ENCODE peak calls at places on chromosomes 12 and 14, in four cellular contexts. G, U, S and Q are unnamed samples.

GRCh38 chr12:904010-904414 is 45.5 kb downstream of the RAD52 start:
- DNase-seq in G (no peak), U (no peak), S (no peak), Q (no peak)

GRCh38 chr12:76183459-76184186 is 99.1 kb upstream of the NAP1L1 start:
- DNase-seq in G (no peak), U (peak; percentile 46), S (peak; percentile 100), Q (no peak)

GRCh38 chr14:23114669-23115491 is 4.2 kb downstream of the CEBPE start:
- DNase-seq in G (no peak), U (peak; percentile 42), S (peak; percentile 93), Q (peak; percentile 53)

GRCh38 chr14:67820428-67820881 is 876 bp downstream of the RAD51B start:
- DNase-seq in G (no peak), U (no peak), S (peak; percentile 6), Q (no peak)

GRCh38 chr14:23123419-23123818 is 4.4 kb upstream of the CEBPE start:
- DNase-seq in G (no peak), U (no peak), S (no peak), Q (peak; percentile 54)

GRCh38 chr14:60095781-60096450 is 4.2 kb downstream of the PCNX4 start:
- DNase-seq in G (no peak), U (no peak), S (peak; percentile 71), Q (no peak)

GRCh38 chr14:65361920-65362319 is 50.6 kb upstream of the FUT8 start:
- DNase-seq in G (no peak), U (no peak), S (peak; percentile 73), Q (no peak)

GRCh38 chr12:127619869-127620769 is 646.9 kb upstream of the TMEM132C start:
- DNase-seq in G (no peak), U (no peak), S (no peak), Q (no peak)

GRCh38 chr14:58104808-58105207 is 47.2 kb downstream of the ARMH4 start:
- DNase-seq in G (no peak), U (no peak), S (peak; percentile 16), Q (no peak)

GRCh38 chr14:64763089-64763782 is 59.0 kb downstream of the PLEKHG3 start:
- DNase-seq in G (no peak), U (no peak), S (no peak), Q (no peak)

GRCh38 chr12:48862691-48863090 is 3.0 kb downstream of the RND1 start:
- DNase-seq in G (no peak), U (no peak), S (no peak), Q (no peak)

GRCh38 chr14:95885278-95885677 is 8.6 kb downstream of the TUNAR start:
- DNase-seq in G (no peak), U (no peak), S (no peak), Q (no peak)

GRCh38 chr14:33412450-33412849 is 473.8 kb downstream of the NPAS3 start:
- DNase-seq in G (no peak), U (no peak), S (no peak), Q (no peak)

GRCh38 chr14:96104469-96105057 is 65.4 kb downstream of the C14orf132 start:
- DNase-seq in G (no peak), U (no peak), S (peak; percentile 95), Q (peak; percentile 87)

GRCh38 chr12:65740873-65741600 is 83.2 kb upstream of the HMGA2 start:
- DNase-seq in G (no peak), U (no peak), S (peak; percentile 77), Q (no peak)

GRCh38 chr14:96176275-96176674 is 28.4 kb upstream of the BDKRB2 start:
- DNase-seq in G (no peak), U (no peak), S (no peak), Q (no peak)

GRCh38 chr12:72207094-72207493 is 65.1 kb upstream of the TRHDE start:
- DNase-seq in G (no peak), U (no peak), S (no peak), Q (no peak)

GRCh38 chr12:99287136-99287535 is 360.4 kb upstream of the GARIN6 start:
- DNase-seq in G (no peak), U (no peak), S (no peak), Q (no peak)

GRCh38 chr12:28189774-28190320 is 409 bp upstream of the CCDC91 start:
- DNase-seq in G (peak; percentile 1), U (no peak), S (peak; percentile 2), Q (no peak)

GRCh38 chr12:51631591-51631990 is 40.6 kb downstream of the SCN8A start:
- DNase-seq in G (no peak), U (peak; percentile 46), S (peak; percentile 38), Q (no peak)

GRCh38 chr14:43900173-43900655 is 606.9 kb downstream of the FSCB start:
- DNase-seq in G (no peak), U (no peak), S (no peak), Q (no peak)

GRCh38 chr12:16218934-16219718 is 58.4 kb downstream of the SLC15A5 start:
- DNase-seq in G (no peak), U (no peak), S (no peak), Q (no peak)

GRCh38 chr12:108642269-108642870 is 8.7 kb upstream of the SELPLG start:
- DNase-seq in G (no peak), U (no peak), S (no peak), Q (no peak)

GRCh38 chr12:52890417-52890816 is 14.5 kb downstream of the KRT8 start:
- DNase-seq in G (no peak), U (no peak), S (no peak), Q (no peak)

GRCh38 chr12:116164263-116164817 is 113.2 kb downstream of the MED13L start:
- DNase-seq in G (no peak), U (no peak), S (no peak), Q (no peak)

GRCh38 chr12:6688543-6688999 is 604 bp downstream of the ZNF384 start:
- DNase-seq in G (no peak), U (no peak), S (peak; percentile 2), Q (peak; percentile 26)

GRCh38 chr14:31933716-31934115 is 143.4 kb upstream of the ARHGAP5 start:
- DNase-seq in G (no peak), U (no peak), S (no peak), Q (no peak)

GRCh38 chr12:77104792-77105191 is 39.4 kb upstream of the E2F7 start:
- DNase-seq in G (no peak), U (peak; percentile 39), S (no peak), Q (no peak)

GRCh38 chr12:63419119-63419518 is 249.2 kb downstream of the DPY19L2 start:
- DNase-seq in G (no peak), U (peak; percentile 81), S (no peak), Q (no peak)

GRCh38 chr12:16579041-16579440 is 26.9 kb downstream of the LMO3 start:
- DNase-seq in G (no peak), U (no peak), S (no peak), Q (no peak)

GRCh38 chr14:103805708-103806107 is 41.7 kb downstream of the PPP1R13B start:
- DNase-seq in G (no peak), U (no peak), S (no peak), Q (no peak)
- H3K27ac ChIP-seq in G (no peak overlapping the region), U (no peak overlapping the region), S (no peak overlapping the region), Q (no peak overlapping the region)

GRCh38 chr14:105072381-105072861 is 7.2 kb upstream of the GPR132 start:
- DNase-seq in G (no peak), U (no peak), S (no peak), Q (no peak)

GRCh38 chr14:105070760-105071137 is 5.5 kb upstream of the GPR132 start:
- DNase-seq in G (no peak), U (no peak), S (no peak), Q (no peak)

GRCh38 chr14:105071326-105071725 is 6.1 kb upstream of the GPR132 start:
- DNase-seq in G (no peak), U (no peak), S (no peak), Q (no peak)

GRCh38 chr14:105072892-105073719 is 7.9 kb upstream of the GPR132 start:
- DNase-seq in G (no peak), U (no peak), S (no peak), Q (peak; percentile 50)

GRCh38 chr14:105071942-105072341 is 6.7 kb upstream of the GPR132 start:
- DNase-seq in G (no peak), U (no peak), S (no peak), Q (no peak)
- H3K27ac ChIP-seq in G (no peak overlapping the region), U (no peak overlapping the region), S (no peak overlapping the region), Q (no peak overlapping the region)

GRCh38 chr12:78224154-78224553 is 393.5 kb downstream of the NAV3 start:
- DNase-seq in G (no peak), U (no peak), S (no peak), Q (no peak)

GRCh38 chr12:78226763-78227162 is 396.1 kb downstream of the NAV3 start:
- DNase-seq in G (no peak), U (no peak), S (no peak), Q (no peak)

GRCh38 chr12:78232756-78233155 is 402.1 kb downstream of the NAV3 start:
- DNase-seq in G (no peak), U (no peak), S (no peak), Q (no peak)

GRCh38 chr12:78229491-78230209 is 399.0 kb downstream of the NAV3 start:
- DNase-seq in G (no peak), U (peak; percentile 44), S (peak; percentile 58), Q (no peak)
- H3K27ac ChIP-seq in G (no peak overlapping the region), U (no peak overlapping the region), S (no peak overlapping the region), Q (no peak overlapping the region)

DNA sequence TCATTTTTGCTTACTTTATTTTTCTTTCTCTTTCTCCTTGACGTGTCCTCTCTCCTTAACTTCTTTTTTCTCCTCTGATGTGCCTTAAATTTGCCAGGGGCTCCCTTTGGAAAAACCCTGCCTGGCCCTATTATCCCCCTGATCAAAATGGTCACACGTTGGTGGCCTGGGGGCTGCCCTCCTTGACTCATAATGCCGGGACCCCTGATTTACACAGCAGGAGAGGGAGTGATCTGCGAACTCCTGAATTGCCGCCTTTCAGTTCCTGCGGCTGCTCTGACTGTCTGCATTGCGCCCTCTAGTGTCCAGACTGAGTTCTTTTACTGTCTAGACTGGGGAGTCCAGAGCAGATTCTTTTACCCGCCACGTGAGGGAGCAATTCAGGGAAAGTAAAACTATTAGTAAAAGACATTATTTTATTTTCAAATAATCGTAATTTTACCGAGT is 44.8 kb upstream of the GZMB start:
- DNase-seq in G (peak; percentile 72), U (peak; percentile 82), S (peak; percentile 67), Q (peak; percentile 47)
- H3K27ac ChIP-seq in G (no peak overlapping the region), U (no peak overlapping the region), S (no peak overlapping the region), Q (no peak overlapping the region)

GRCh38 chr12:67826148-67826547 is 163.1 kb upstream of the IFNG-AS1 start:
- DNase-seq in G (no peak), U (no peak), S (no peak), Q (no peak)
- H3K27ac ChIP-seq in G (no peak overlapping the region), U (no peak overlapping the region), S (peak overlapping the region; percentile 95), Q (no peak overlapping the region)

DNA sequence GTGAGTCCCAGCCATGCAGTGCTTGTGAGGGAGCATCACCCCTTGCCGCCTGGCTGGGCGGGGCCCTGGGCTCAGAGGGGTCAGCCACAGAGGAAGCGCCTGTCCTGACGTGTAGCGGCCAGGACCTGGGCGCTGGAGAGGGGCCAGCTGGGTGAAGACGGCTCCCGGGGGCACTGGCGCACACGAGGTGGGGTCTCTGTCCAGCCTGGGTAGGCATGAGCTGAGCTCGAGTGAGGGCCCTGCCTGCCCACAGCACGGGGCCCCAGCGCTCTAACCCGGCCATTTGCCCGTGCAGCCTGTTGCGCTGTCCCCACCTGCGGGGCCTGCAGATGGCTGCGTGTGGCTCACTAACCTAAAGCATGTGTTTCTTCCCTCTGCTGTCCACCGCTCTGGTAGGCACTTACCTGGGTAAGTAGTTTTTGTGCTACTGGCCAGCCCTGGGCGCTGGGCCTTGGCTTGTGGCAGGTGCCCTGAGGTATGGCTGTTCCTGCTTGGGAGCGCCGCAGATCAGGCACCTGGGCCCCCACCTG is 6.6 kb upstream of the CRIP2 start:
- DNase-seq in G (no peak), U (no peak), S (no peak), Q (no peak)
- H3K27ac ChIP-seq in G (no peak overlapping the region), U (no peak overlapping the region), S (no peak overlapping the region), Q (peak overlapping the region; percentile 96)

GRCh38 chr14:49640540-49641417 is 5.7 kb upstream of the DNAAF2 start:
- DNase-seq in G (no peak), U (no peak), S (no peak), Q (no peak)
- H3K27ac ChIP-seq in G (peak overlapping the region; percentile 2), U (no peak overlapping the region), S (no peak overlapping the region), Q (no peak overlapping the region)